ENCODE peak calls at places on chromosomes 12 and 14, in four cellular contexts. R is BJ, G is endothelial cell of umbilical vein, F is astrocyte of the spinal cord. I is an unnamed sample.

GRCh38 chr12:115324949-115325638 is 641.1 kb upstream of the TBX3 start:
- DNase-seq in R (no peak), G (no peak), F (no peak), I (no peak)

GRCh38 chr14:75295491-75296338 is 17.1 kb downstream of the FOS start:
- DNase-seq in R (no peak), G (peak), F (peak), I (no peak)

GRCh38 chr12:18703326-18703725 is 34.5 kb downstream of the PLCZ1 start:
- DNase-seq in R (no peak), G (no peak), F (no peak), I (peak)

GRCh38 chr14:34766060-34766459 is 51.7 kb upstream of the CFL2 start:
- DNase-seq in R (no peak), G (no peak), F (no peak), I (no peak)

GRCh38 chr12:14482361-14482760 is 85.3 kb downstream of the PLBD1 start:
- DNase-seq in R (no peak), G (no peak), F (no peak), I (no peak)

GRCh38 chr12:91139264-91139663 is 28.0 kb upstream of the LUM start:
- DNase-seq in R (no peak), G (peak), F (no peak), I (no peak)

GRCh38 chr14:105021656-105022275 is 883 bp upstream of the CDCA4 start:
- DNase-seq in R (no peak), G (no peak), F (no peak), I (no peak)

GRCh38 chr14:28143340-28143739 is 623.2 kb upstream of the FOXG1 start:
- DNase-seq in R (no peak), G (no peak), F (no peak), I (no peak)

GRCh38 chr14:29459967-29460366 is 467.7 kb downstream of the PRKD1 start:
- DNase-seq in R (no peak), G (no peak), F (no peak), I (no peak)

GRCh38 chr12:93978553-93978952 is 169.8 kb upstream of the PLXNC1 start:
- DNase-seq in R (peak), G (no peak), F (peak), I (no peak)

GRCh38 chr12:124543052-124543590 is 24.3 kb downstream of the NCOR2 start:
- DNase-seq in R (no peak), G (no peak), F (no peak), I (no peak)

GRCh38 chr12:108939594-108939993 is 59.7 kb downstream of the DAO start:
- DNase-seq in R (no peak), G (peak), F (peak), I (no peak)

GRCh38 chr14:32319368-32320049 is 9.6 kb upstream of the AKAP6 start:
- DNase-seq in R (no peak), G (peak), F (no peak), I (no peak)

GRCh38 chr14:55540847-55541773 is 38.9 kb upstream of the KTN1 start:
- DNase-seq in R (no peak), G (peak), F (no peak), I (no peak)

GRCh38 chr12:100545092-100545491 is 28.4 kb upstream of the GAS2L3 start:
- DNase-seq in R (peak), G (no peak), F (no peak), I (no peak)

GRCh38 chr14:77830692-77831091 is 30.8 kb downstream of the ADCK1 start:
- DNase-seq in R (no peak), G (no peak), F (no peak), I (no peak)

GRCh38 chr14:92990456-92991430 is 67.8 kb downstream of the CHGA start:
- DNase-seq in R (no peak), G (no peak), F (no peak), I (no peak)

GRCh38 chr12:95736631-95737030 is 53.9 kb downstream of the NTN4 start:
- DNase-seq in R (no peak), G (no peak), F (peak), I (no peak)

GRCh38 chr12:126434412-126434811 is 1369.2 kb downstream of the AACS start:
- DNase-seq in R (no peak), G (no peak), F (no peak), I (no peak)

GRCh38 chr12:45655753-45656152 is 73.8 kb upstream of the ARID2 start:
- DNase-seq in R (no peak), G (no peak), F (no peak), I (no peak)

GRCh38 chr12:79685068-79685467 is 5.7 kb downstream of the PAWR start:
- DNase-seq in R (peak), G (peak), F (peak), I (no peak)

GRCh38 chr12:46383654-46384450 is 11.3 kb upstream of the SLC38A2 start:
- DNase-seq in R (peak), G (peak), F (peak), I (no peak)

GRCh38 chr12:13000935-13001724 is 1.1 kb upstream of the HEBP1 start:
- DNase-seq in R (no peak), G (peak), F (peak), I (no peak)

GRCh38 chr14:100775831-100776591 is 49.3 kb downstream of the DLK1 start:
- DNase-seq in R (no peak), G (no peak), F (no peak), I (no peak)

GRCh38 chr14:31229009-31229408 is 21.4 kb upstream of the HECTD1 start:
- DNase-seq in R (no peak), G (no peak), F (no peak), I (no peak)

GRCh38 chr12:105325117-105325516 is 5.4 kb upstream of the C12orf75 start:
- DNase-seq in R (no peak), G (no peak), F (no peak), I (no peak)
- H3K4me3 ChIP-seq in R (no peak), G (no peak), F (no peak), I (no peak)

GRCh38 chr14:65492277-65492676 is 79.7 kb downstream of the FUT8 start:
- DNase-seq in R (no peak), G (no peak), F (no peak), I (no peak)
- TF ChIP-seq CTCF in R (no peak), G (no peak), F (no peak), I (no peak)

DNA sequence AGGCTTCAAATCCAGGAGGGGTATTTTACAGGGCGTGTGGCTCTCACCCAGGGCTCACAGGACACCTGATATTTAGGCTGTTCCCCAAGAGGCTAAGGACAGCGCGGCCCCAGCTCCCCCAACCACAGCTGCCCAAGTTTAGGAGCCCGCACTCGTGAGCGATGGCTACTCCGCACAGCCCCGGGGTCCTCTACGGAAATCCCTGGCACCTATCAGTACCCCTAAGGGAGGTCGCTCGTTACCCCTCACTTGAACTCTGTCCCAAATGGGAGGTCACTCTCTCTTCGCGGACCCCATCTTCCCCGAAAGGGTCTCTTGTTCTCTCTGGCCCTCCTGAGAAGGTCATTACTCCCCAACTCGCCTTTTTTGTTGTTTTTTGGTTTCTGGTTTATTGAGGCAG is 708 bp upstream of the P2RX4 start:
- DNase-seq in R (no peak), G (no peak), F (no peak), I (no peak)
- H3K4me3 ChIP-seq in R (no peak), G (no peak), F (no peak), I (no peak)

DNA sequence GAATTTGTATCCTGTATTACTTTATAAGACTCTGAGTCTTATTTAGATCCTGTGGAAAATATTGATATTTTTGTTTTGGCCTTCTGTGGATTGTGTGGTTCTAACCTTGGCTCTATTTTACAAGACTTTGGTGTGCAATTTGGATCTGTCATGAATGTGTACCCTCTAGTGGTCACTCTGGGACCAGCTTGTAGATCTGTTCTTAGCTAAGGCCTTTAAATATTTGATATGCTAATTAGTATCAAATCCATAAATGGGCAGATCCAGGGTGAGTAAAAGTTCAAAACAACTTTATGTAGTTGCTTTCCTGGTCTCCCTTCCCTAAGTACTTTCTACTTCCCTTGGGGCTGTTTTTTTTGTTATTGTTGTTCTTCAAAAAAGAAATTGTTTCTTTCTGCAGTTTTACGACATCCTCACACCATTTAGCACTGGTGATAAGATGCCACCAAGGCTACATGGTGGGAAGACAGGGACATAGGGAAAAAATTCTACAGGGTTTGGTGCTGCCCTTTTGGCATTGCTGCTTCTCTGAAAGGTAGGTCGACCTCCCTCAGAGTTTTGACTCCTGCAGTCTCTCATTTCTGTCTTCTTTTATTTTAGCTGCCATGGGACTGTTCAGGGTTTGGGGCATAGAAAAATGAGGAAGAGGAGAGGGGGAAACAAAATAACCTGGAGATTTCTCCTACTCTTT is 238.5 kb downstream of the GPHN start:
- DNase-seq in R (no peak), G (peak), F (peak), I (peak)
- TF ChIP-seq CTCF in R (peak), G (peak), F (peak), I (peak)

I was measured in kidney epithelial cell.